ENCODE peak calls at places on chromosomes 13 and 19, in six cellular contexts. D, V, I, B, X and G are unnamed samples.

GRCh38 chr13:46165485-46166220 is 16.3 kb downstream of the LCP1 start:
- DNase-seq in D (no peak), I (no peak), X (no peak), V (no peak), B (no peak), G (peak)

GRCh38 chr19:31450696-31451095 is 101.5 kb upstream of the TSHZ3 start:
- DNase-seq in V (no peak), I (no peak), X (no peak), B (no peak), D (no peak), G (no peak)

GRCh38 chr19:49340069-49340864 is 5.1 kb downstream of the CD37 start:
- DNase-seq in D (no peak), I (peak), X (no peak), B (no peak), V (peak), G (peak)

GRCh38 chr13:110398564-110399507 is 91.8 kb downstream of the COL4A2 start:
- DNase-seq in D (no peak), I (no peak), V (no peak), X (no peak), B (no peak), G (no peak)

GRCh38 chr13:25171170-25171516 is 945 bp downstream of the AMER2 start:
- DNase-seq in D (no peak), B (peak), V (no peak), X (no peak), I (no peak), G (no peak)

GRCh38 chr19:9885077-9885552 is 50.0 kb downstream of the PIN1 start:
- DNase-seq in V (no peak), I (peak), X (no peak), D (no peak), B (no peak), G (no peak)

GRCh38 chr19:51467864-51468544 is 9.8 kb upstream of the SIGLEC8 start:
- DNase-seq in D (no peak), V (no peak), B (no peak), X (no peak), I (no peak), G (no peak)

GRCh38 chr13:99329477-99329876 is 22.3 kb upstream of the GPR183 start:
- DNase-seq in D (no peak), B (no peak), I (no peak), V (no peak), X (no peak), G (no peak)

GRCh38 chr13:53379485-53379884 is 350.9 kb downstream of the OLFM4 start:
- DNase-seq in X (no peak), I (no peak), D (no peak), B (no peak), V (no peak), G (no peak)

GRCh38 chr19:17997969-17998826 is 9.8 kb upstream of the ARRDC2 start:
- DNase-seq in V (no peak), B (no peak), I (no peak), D (no peak), X (no peak), G (no peak)

GRCh38 chr13:51257187-51257586 is 35.0 kb downstream of the FAM124A start:
- DNase-seq in V (no peak), X (no peak), B (no peak), D (no peak), I (no peak), G (no peak)

GRCh38 chr19:45884682-45885555 is 1.0 kb downstream of the IRF2BP1 start:
- DNase-seq in V (no peak), X (no peak), D (no peak), I (peak), B (peak), G (no peak)

GRCh38 chr19:49637865-49638350 is 2.0 kb downstream of the RRAS start:
- DNase-seq in X (no peak), V (peak), B (no peak), D (no peak), I (peak), G (no peak)

GRCh38 chr13:98252931-98253470 is 75.9 kb upstream of the RNF113B start:
- DNase-seq in X (no peak), D (no peak), I (no peak), V (no peak), B (no peak), G (no peak)

GRCh38 chr13:108220042-108220441 is 1.9 kb downstream of the ABHD13 start:
- DNase-seq in V (no peak), X (no peak), D (no peak), B (peak), I (no peak), G (no peak)

GRCh38 chr13:42525035-42525504 is 48.9 kb upstream of the TNFSF11 start:
- DNase-seq in V (no peak), I (no peak), X (no peak), D (no peak), B (no peak), G (no peak)

GRCh38 chr13:19890030-19890429 is 26.6 kb upstream of the ZMYM5 start:
- DNase-seq in D (no peak), I (no peak), B (no peak), X (no peak), V (no peak), G (no peak)

GRCh38 chr13:72458701-72459100 is 268.7 kb downstream of the MZT1 start:
- DNase-seq in I (no peak), D (no peak), B (no peak), V (no peak), X (no peak), G (no peak)

GRCh38 chr13:84983321-84983720 is 815.9 kb downstream of the SLITRK6 start:
- DNase-seq in X (no peak), D (no peak), V (no peak), I (no peak), B (no peak), G (no peak)

GRCh38 chr19:43476606-43477005 is 11.2 kb upstream of the LYPD3 start:
- DNase-seq in I (no peak), D (no peak), B (no peak), V (no peak), X (no peak), G (no peak)

GRCh38 chr13:51502206-51502651 is 49.4 kb upstream of the INTS6 start:
- DNase-seq in V (no peak), D (no peak), X (no peak), I (no peak), B (no peak), G (no peak)

GRCh38 chr19:17244618-17245534 is 843 bp downstream of the NR2F6 start:
- DNase-seq in I (peak), V (no peak), X (no peak), B (no peak), D (no peak), G (no peak)

GRCh38 chr13:111906306-111906705 is 160.6 kb upstream of the SOX1 start:
- DNase-seq in I (no peak), X (no peak), D (no peak), B (no peak), V (no peak), G (no peak)

GRCh38 chr13:99058527-99059495 is 80.9 kb upstream of the DOCK9 start:
- DNase-seq in V (no peak), D (no peak), X (no peak), I (no peak), B (no peak), G (no peak)

GRCh38 chr19:49988433-49988832 is 27.5 kb upstream of the SIGLEC11 start:
- DNase-seq in X (no peak), D (no peak), B (no peak), V (no peak), I (no peak), G (no peak)

GRCh38 chr19:1942078-1942933 is 1.3 kb downstream of the CSNK1G2 start:
- DNase-seq in B (peak), V (peak), I (peak), D (peak), X (peak), G (peak)

GRCh38 chr19:56076413-56076998 is 44.6 kb downstream of the ZNF787 start:
- DNase-seq in I (peak), V (no peak), D (peak), B (peak), X (peak), G (peak)

GRCh38 chr19:7063764-7064418 is 5.4 kb upstream of the MBD3L3 start:
- DNase-seq in D (no peak), I (no peak), V (no peak), X (no peak), B (no peak), G (no peak)

GRCh38 chr19:12139309-12139708 is 841 bp downstream of the ZNF20 start:
- DNase-seq in V (no peak), D (no peak), X (no peak), I (no peak), B (no peak), G (no peak)

GRCh38 chr13:45974500-45974899 is 78.0 kb downstream of the ZC3H13 start:
- DNase-seq in V (no peak), D (no peak), B (no peak), I (no peak), X (no peak), G (no peak)

GRCh38 chr13:20150561-20150960 is 10.3 kb downstream of the GJA3 start:
- DNase-seq in B (no peak), V (no peak), I (no peak), D (no peak), X (no peak), G (no peak)

GRCh38 chr13:59677966-59678814 is 485.5 kb downstream of the DIAPH3 start:
- DNase-seq in V (no peak), B (peak), X (no peak), D (no peak), I (no peak), G (no peak)